ENCODE peak calls at places on chromosomes 3 and 15, in four cellular contexts. B is H1, S is IMR-90, P is H9. R is an unnamed sample.

GRCh38 chr3:105608623-105609022 is 241.9 kb downstream of the ALCAM start:
- DNase-seq in B (no peak), S (no peak), P (peak), R (peak)

GRCh38 chr3:121757087-121757811 is 7.7 kb upstream of the GOLGB1 start:
- DNase-seq in B (no peak), S (no peak), P (no peak), R (peak)

GRCh38 chr3:30437172-30437571 is 169.2 kb upstream of the TGFBR2 start:
- DNase-seq in B (no peak), S (peak), P (no peak), R (peak)

GRCh38 chr3:54138937-54139547 is 16.7 kb downstream of the CACNA2D3 start:
- DNase-seq in B (no peak), S (no peak), P (no peak), R (no peak)

GRCh38 chr15:58487041-58487723 is 55.4 kb downstream of the LIPC start:
- DNase-seq in B (no peak), S (no peak), P (no peak), R (no peak)

GRCh38 chr3:156963096-156963495 is 136.9 kb downstream of the LEKR1 start:
- DNase-seq in B (no peak), S (no peak), P (no peak), R (no peak)

GRCh38 chr3:19250959-19251610 is 102.8 kb downstream of the KCNH8 start:
- DNase-seq in B (no peak), S (no peak), P (no peak), R (peak)

GRCh38 chr3:123385072-123385471 is 63.8 kb downstream of the ADCY5 start:
- DNase-seq in B (no peak), S (peak), P (no peak), R (no peak)

GRCh38 chr15:67000896-67001295 is 64.5 kb upstream of the SMAD3 start:
- DNase-seq in B (no peak), S (no peak), P (no peak), R (no peak)

GRCh38 chr3:74614133-74614967 is at the start of gene CNTN3:
- DNase-seq in B (no peak), S (peak), P (peak), R (peak)

GRCh38 chr3:125055913-125056705 is at the start of gene HEG1:
- DNase-seq in B (no peak), S (peak), P (peak), R (peak)

GRCh38 chr15:63655683-63656372 is 58.6 kb downstream of the FBXL22 start:
- DNase-seq in B (no peak), S (no peak), P (no peak), R (no peak)

GRCh38 chr15:79943820-79944219 is 27.2 kb downstream of the BCL2A1 start:
- DNase-seq in B (no peak), S (peak), P (no peak), R (no peak)

GRCh38 chr3:60992395-60992794 is 258.9 kb downstream of the FHIT start:
- DNase-seq in B (no peak), S (no peak), P (no peak), R (no peak)

GRCh38 chr15:31136016-31136415 is 34.5 kb upstream of the TRPM1 start:
- DNase-seq in B (no peak), S (no peak), P (peak), R (peak)

GRCh38 chr3:186143280-186143679 is 34.4 kb upstream of the ETV5 start:
- DNase-seq in B (no peak), S (no peak), P (no peak), R (no peak)

GRCh38 chr3:136070953-136071949 is 105.7 kb downstream of the PPP2R3A start:
- DNase-seq in B (no peak), S (peak), P (no peak), R (peak)

GRCh38 chr3:29072626-29073025 is 208.2 kb upstream of the RBMS3 start:
- DNase-seq in B (no peak), S (peak), P (no peak), R (no peak)

GRCh38 chr15:60871731-60872130 is 357.4 kb downstream of the RORA start:
- DNase-seq in B (no peak), S (peak), P (no peak), R (no peak)

GRCh38 chr3:185778069-185778468 is 46.8 kb downstream of the IGF2BP2 start:
- DNase-seq in B (no peak), S (no peak), P (no peak), R (no peak)

GRCh38 chr15:68558318-68559305 is 20.2 kb upstream of the CORO2B start:
- DNase-seq in B (no peak), S (no peak), P (peak), R (peak)

GRCh38 chr15:78739206-78739605 is 72.1 kb downstream of the ADAMTS7 start:
- DNase-seq in B (no peak), S (no peak), P (no peak), R (no peak)
- H2BK5ac ChIP-seq in B (no peak), S (no peak), P (no peak), R (no peak)

DNA sequence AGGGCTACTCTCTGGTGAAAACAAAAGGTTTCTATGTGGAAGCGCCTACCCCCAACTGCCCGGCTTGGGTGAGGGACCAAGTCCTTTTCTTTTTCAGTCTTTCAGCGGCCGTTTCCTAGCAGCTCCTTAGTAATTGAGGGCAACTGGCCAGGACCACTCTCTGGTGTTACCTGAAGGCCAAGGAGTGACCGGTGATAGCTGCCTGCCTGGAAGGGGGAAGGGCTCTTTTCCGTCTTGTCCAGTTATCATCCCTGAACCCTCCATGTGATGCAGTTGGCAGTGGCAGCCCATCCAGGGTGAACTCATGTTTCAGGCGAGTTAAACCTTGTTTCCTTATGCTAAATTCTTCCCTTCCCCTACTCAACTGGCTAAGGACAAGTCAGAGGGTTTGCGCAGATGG is 33.3 kb downstream of the RHCG start:
- DNase-seq in B (no peak), S (no peak), P (no peak), R (no peak)
- H4K5ac ChIP-seq in B (no peak), S (no peak), P (no peak), R (no peak)

GRCh38 chr3:129320825-129321487 is 42.3 kb downstream of the HMCES start:
- DNase-seq in B (no peak), S (no peak), P (no peak), R (no peak)

GRCh38 chr3:129317014-129317771 is 38.5 kb downstream of the HMCES start:
- DNase-seq in B (no peak), S (no peak), P (no peak), R (no peak)

GRCh38 chr3:129317876-129318275 is 39.2 kb downstream of the HMCES start:
- DNase-seq in B (no peak), S (no peak), P (no peak), R (no peak)

GRCh38 chr3:129320261-129320660 is 41.6 kb downstream of the HMCES start:
- DNase-seq in B (no peak), S (no peak), P (no peak), R (no peak)

GRCh38 chr3:129318921-129319320 is 40.3 kb downstream of the HMCES start:
- DNase-seq in B (no peak), S (no peak), P (no peak), R (no peak)
- H2BK5ac ChIP-seq in B (no peak), S (no peak), P (no peak), R (no peak)

GRCh38 chr3:6807967-6808588 is 52.8 kb upstream of the GRM7 start:
- DNase-seq in B (no peak), S (no peak), P (no peak), R (no peak)
- H4K5ac ChIP-seq in B (no peak), S (no peak), P (no peak), R (no peak)

DNA sequence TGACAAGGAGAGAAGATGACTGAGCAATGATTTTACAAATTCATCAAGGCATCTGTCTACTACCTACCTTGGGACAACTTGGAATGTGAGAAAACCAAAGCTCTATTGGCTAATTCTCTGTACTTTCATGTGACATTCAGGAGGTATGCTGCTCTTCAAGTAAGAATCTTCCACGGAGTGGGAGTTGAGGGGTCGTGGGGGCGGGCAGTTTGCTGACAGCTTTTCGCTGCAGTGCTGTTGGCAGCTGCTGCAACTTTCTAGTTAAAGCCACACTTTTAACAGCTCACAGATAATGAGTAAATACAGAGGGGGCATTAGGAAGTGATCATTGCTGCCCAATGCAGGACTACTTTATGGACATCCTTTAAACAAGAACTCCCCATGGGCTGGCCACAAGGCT is 22.3 kb downstream of the CLDN1 start:
- DNase-seq in B (no peak), S (no peak), P (no peak), R (no peak)
- H2BK5ac ChIP-seq in B (no peak), S (no peak), P (no peak), R (no peak)

GRCh38 chr3:48402907-48403306 is 27.0 kb downstream of the PLXNB1 start:
- DNase-seq in B (no peak), S (no peak), P (no peak), R (no peak)
- H4K5ac ChIP-seq in B (no peak), S (peak), P (no peak), R (no peak)

DNA sequence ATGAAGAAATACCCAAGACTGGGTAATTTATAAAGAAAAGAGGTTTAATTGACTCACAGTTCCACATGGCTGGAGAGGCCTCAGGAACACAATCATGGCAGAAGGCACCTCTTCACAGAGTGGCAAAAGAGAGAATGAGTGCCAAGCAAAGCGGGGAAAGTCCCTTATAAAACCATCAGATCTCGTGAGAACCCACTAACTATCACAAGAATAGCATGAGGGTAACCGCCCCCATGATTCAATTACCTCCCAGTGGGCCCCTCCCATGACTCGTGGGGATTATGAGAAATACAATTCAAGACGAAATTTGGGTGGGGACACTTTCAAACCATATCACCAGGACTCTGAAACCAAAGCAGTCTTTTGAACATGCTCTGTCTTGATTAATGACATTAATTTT is 7.0 kb downstream of the RTP3 start:
- DNase-seq in B (no peak), S (no peak), P (no peak), R (no peak)
- H2BK5ac ChIP-seq in B (no peak), S (peak), P (no peak), R (no peak)

DNA sequence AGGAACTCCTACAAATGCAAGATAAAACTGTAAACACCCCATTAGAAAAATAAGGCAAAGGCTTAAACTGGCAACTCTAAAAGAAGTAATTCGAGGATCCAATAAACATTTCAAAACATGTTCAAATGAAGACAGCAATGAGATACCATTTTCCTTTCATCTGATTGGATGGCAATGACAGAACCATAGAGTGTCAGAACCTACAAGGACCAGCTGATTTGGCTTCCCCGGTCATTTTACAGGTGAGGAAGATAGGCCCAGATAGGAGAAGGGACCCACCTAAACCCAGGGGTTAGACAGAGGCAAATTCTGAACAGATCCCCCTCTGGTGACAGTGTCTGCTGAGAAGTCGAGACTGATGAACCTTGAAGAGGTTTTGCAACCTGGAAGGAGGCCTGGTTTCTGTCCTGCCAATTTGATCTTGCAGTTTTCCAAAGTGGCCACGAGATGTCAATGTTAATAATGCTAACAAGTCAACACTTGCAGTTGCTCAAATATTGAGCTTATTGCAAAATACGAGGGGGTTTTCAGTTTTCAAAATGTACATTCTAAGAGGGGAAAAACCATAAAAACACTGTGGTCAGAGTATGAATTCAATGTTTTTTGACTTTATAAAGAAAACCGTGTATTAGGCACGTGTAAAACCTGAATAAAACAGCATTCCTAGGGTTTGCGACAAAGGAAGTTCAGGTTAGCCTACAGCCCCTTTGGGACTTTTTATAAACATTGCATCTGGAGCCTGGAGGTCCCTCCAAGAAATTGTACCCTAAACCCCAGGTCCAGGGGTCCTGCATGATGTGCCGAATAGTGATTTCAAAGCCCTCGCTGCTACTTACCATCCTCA is 21.5 kb downstream of the CFAP161 start:
- DNase-seq in B (no peak), S (peak), P (no peak), R (peak)
- H4K5ac ChIP-seq in B (no peak), S (peak), P (no peak), R (no peak)

DNA sequence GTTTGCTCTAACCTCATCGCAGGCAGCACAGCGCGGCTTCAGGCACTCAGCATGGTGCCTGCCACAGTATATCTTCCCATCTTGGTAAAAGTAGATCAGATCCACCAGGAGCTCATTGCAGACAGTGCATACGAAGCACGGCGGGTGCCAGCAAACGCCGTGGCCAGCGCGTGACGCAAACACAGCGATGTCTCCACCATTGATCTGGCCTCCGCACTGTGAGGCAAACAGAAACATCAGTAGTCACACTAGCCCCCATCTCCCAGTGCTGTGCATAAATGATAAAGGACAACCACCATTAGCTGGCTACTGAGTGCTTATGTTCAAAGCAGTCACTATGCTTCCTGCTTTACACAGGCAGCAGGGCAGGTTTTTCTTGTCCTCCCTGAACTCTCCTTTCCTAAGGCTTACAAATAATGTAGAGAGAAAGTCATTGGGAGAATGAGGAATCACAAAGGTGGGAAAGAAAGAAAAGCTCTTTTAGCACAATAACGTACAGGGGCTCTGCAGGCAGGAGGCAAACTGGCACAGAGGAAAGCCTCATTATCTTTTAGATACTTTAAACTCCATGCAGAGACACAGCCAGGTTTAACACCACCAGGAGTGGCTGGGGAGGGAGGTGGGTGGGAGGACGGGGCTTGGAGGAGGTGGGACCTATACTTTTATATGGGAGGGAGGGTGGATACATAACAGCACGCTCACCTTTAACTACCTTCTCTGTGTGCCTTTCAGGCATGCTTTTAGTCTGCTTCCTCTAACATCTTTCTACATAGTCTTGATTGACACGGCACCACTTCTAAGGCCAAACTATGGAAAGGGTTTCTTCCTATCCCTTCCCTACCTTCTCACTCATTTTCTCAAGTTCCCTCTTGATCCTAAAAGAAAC is 67.9 kb downstream of the PRICKLE2 start:
- DNase-seq in B (no peak), S (no peak), P (no peak), R (no peak)
- H2BK5ac ChIP-seq in B (peak), S (no peak), P (no peak), R (no peak)

R was measured in mesendoderm.